ENCODE peak calls at places on chromosome 9, in five cellular contexts. One of them, this sample, is unnamed.
A peak's percentile ranks its signal among the peaks of the same experiment; 100 is the strongest.

GRCh38 chr9:123326662-123327093 is 29.3 kb upstream of the CRB2 start:
- DNase-seq in vagina: no peak
- DNase-seq in foreskin fibroblast: no peak
- DNase-seq in PC-3: no peak
- DNase-seq in IMR-90: no peak
- DNase-seq in this sample: no peak

GRCh38 chr9:132514821-132515220 is 67.6 kb upstream of the BARHL1 start:
- DNase-seq in IMR-90: no peak
- DNase-seq in PC-3: no peak
- DNase-seq in foreskin fibroblast: no peak
- DNase-seq in vagina: no peak
- DNase-seq in this sample: no peak

GRCh38 chr9:110115341-110115820 is 92.6 kb downstream of the C9orf152 start:
- DNase-seq in IMR-90: peak; percentile 84
- DNase-seq in PC-3: no peak
- DNase-seq in foreskin fibroblast: peak; percentile 81
- DNase-seq in vagina: no peak
- DNase-seq in this sample: no peak

GRCh38 chr9:104851521-104851920 is 76.4 kb downstream of the ABCA1 start:
- DNase-seq in foreskin fibroblast: no peak
- DNase-seq in vagina: no peak
- DNase-seq in PC-3: no peak
- DNase-seq in IMR-90: no peak
- DNase-seq in this sample: no peak

GRCh38 chr9:79800578-79800977 is 228.8 kb downstream of the TLE4 start:
- DNase-seq in foreskin fibroblast: peak; percentile 55
- DNase-seq in IMR-90: peak; percentile 24
- DNase-seq in PC-3: no peak
- DNase-seq in vagina: no peak
- DNase-seq in this sample: no peak

GRCh38 chr9:18238254-18238653 is 235.7 kb upstream of the ADAMTSL1 start:
- DNase-seq in IMR-90: peak; percentile 71
- DNase-seq in vagina: no peak
- DNase-seq in foreskin fibroblast: peak; percentile 86
- DNase-seq in PC-3: peak; percentile 86
- DNase-seq in this sample: peak; percentile 86

GRCh38 chr9:738209-738915 is 103.1 kb upstream of the DMRT1 start:
- DNase-seq in foreskin fibroblast: peak; percentile 92
- DNase-seq in IMR-90: peak; percentile 98
- DNase-seq in PC-3: peak; percentile 94
- DNase-seq in vagina: no peak
- DNase-seq in this sample: peak; percentile 94

GRCh38 chr9:110728058-110728457 is 59.5 kb downstream of the MUSK start:
- DNase-seq in IMR-90: no peak
- DNase-seq in vagina: no peak
- DNase-seq in foreskin fibroblast: no peak
- DNase-seq in PC-3: no peak
- DNase-seq in this sample: no peak

GRCh38 chr9:18275313-18275990 is 198.5 kb upstream of the ADAMTSL1 start:
- DNase-seq in vagina: no peak
- DNase-seq in IMR-90: no peak
- DNase-seq in foreskin fibroblast: no peak
- DNase-seq in PC-3: no peak
- DNase-seq in this sample: peak; percentile 60

GRCh38 chr9:130039504-130040147 is 3.4 kb downstream of the FNBP1 start:
- DNase-seq in PC-3: peak; percentile 12
- DNase-seq in foreskin fibroblast: no peak
- DNase-seq in vagina: no peak
- DNase-seq in IMR-90: no peak
- DNase-seq in this sample: no peak

GRCh38 chr9:109383947-109384346 is 63.1 kb upstream of the EPB41L4B start:
- DNase-seq in PC-3: no peak
- DNase-seq in foreskin fibroblast: peak; percentile 22
- DNase-seq in IMR-90: no peak
- DNase-seq in vagina: no peak
- DNase-seq in this sample: no peak

GRCh38 chr9:69193685-69194032 is 19.6 kb downstream of the TJP2 start:
- DNase-seq in vagina: no peak
- DNase-seq in IMR-90: no peak
- DNase-seq in PC-3: peak; percentile 44
- DNase-seq in foreskin fibroblast: no peak
- DNase-seq in this sample: no peak

GRCh38 chr9:137439158-137439714 is 1.9 kb downstream of the ENTPD8 start:
- DNase-seq in vagina: no peak
- DNase-seq in IMR-90: no peak
- DNase-seq in foreskin fibroblast: no peak
- DNase-seq in PC-3: no peak
- DNase-seq in this sample: no peak

GRCh38 chr9:98838155-98838904 is 30.9 kb downstream of the GALNT12 start:
- DNase-seq in foreskin fibroblast: no peak
- DNase-seq in vagina: no peak
- DNase-seq in PC-3: no peak
- DNase-seq in IMR-90: no peak
- DNase-seq in this sample: no peak

GRCh38 chr9:36142510-36143161 is 6.1 kb downstream of the GLIPR2 start:
- DNase-seq in foreskin fibroblast: peak; percentile 25
- DNase-seq in IMR-90: no peak
- DNase-seq in vagina: no peak
- DNase-seq in PC-3: no peak
- DNase-seq in this sample: no peak

GRCh38 chr9:131610231-131610761 is 65.0 kb downstream of the PRRT1B start:
- DNase-seq in PC-3: no peak
- DNase-seq in IMR-90: peak; percentile 87
- DNase-seq in vagina: no peak
- DNase-seq in foreskin fibroblast: peak; percentile 75
- DNase-seq in this sample: no peak

GRCh38 chr9:119649205-119649604 is 280.0 kb upstream of the BRINP1 start:
- DNase-seq in foreskin fibroblast: no peak
- DNase-seq in PC-3: no peak
- DNase-seq in vagina: no peak
- DNase-seq in IMR-90: no peak
- DNase-seq in this sample: no peak

GRCh38 chr9:115680226-115680625 is 473.4 kb upstream of the PAPPA start:
- DNase-seq in IMR-90: peak; percentile 42
- DNase-seq in vagina: no peak
- DNase-seq in PC-3: no peak
- DNase-seq in foreskin fibroblast: no peak
- DNase-seq in this sample: peak; percentile 16

DNA sequence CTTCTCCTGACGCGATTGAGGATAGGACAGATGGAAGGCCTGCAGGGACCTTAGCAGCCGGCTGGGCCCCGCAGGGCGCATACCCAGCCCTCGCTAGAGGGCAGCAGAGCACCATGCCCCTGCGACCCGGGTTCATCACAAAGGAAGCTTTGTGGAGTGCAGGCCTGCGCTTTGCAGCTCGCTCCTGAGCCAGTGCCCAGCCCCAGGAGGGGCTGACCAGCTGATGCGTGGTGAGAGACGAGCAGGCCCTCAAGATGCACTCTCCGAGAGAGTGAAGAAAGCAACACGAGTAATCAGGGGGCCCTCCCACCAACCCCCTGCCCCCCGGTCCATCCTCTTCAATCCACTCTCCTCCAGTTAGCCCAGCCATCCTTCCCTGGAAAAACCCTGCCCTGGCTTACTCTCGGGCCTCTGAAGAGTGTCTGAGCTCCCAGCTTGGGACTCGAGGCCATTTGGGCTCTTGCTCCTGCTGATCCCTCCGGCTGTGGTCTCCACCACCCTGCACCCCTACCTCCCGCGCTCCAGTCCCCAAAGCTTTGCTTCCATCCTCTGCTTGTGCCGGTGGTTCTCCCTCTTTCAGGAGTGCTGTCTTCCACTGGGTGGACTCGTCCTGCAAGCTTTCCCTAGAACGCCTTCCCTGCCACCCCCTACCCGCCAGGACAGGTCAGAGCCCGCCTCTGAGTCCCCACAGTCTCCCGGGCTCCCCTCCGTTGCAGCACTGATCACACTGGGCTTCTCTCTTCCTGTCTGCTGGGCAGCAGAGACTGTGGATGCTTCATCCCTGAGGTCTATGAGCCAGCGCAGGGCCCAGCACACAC is 9.1 kb upstream of the KIF12 start:
- DNase-seq in PC-3: peak; percentile 77
- DNase-seq in foreskin fibroblast: peak; percentile 90
- DNase-seq in IMR-90: peak; percentile 77
- DNase-seq in vagina: no peak
- DNase-seq in this sample: peak; percentile 82
- TF ChIP-seq CTCF in PC-3: peak; percentile 86
- TF ChIP-seq CTCF in foreskin fibroblast: peak; percentile 99
- TF ChIP-seq CTCF in IMR-90: peak; percentile 99
- TF ChIP-seq CTCF in vagina: peak; percentile 62
- TF ChIP-seq CTCF in this sample: peak; percentile 97

GRCh38 chr9:33750839-33751339 is 44.5 kb upstream of the PRSS3 start:
- DNase-seq in IMR-90: no peak
- DNase-seq in vagina: no peak
- DNase-seq in foreskin fibroblast: peak; percentile 42
- DNase-seq in PC-3: no peak
- DNase-seq in this sample: no peak

GRCh38 chr9:33750307-33750838 is 45.0 kb upstream of the PRSS3 start:
- DNase-seq in vagina: no peak
- DNase-seq in IMR-90: peak; percentile 15
- DNase-seq in foreskin fibroblast: peak; percentile 70
- DNase-seq in PC-3: peak; percentile 42
- DNase-seq in this sample: peak; percentile 30

GRCh38 chr9:33748633-33749304 is 46.6 kb upstream of the PRSS3 start:
- DNase-seq in foreskin fibroblast: no peak
- DNase-seq in PC-3: no peak
- DNase-seq in vagina: no peak
- DNase-seq in IMR-90: no peak
- DNase-seq in this sample: no peak

GRCh38 chr9:33751536-33752129 is 43.7 kb upstream of the PRSS3 start:
- DNase-seq in PC-3: peak; percentile 30
- DNase-seq in IMR-90: no peak
- DNase-seq in vagina: no peak
- DNase-seq in foreskin fibroblast: no peak
- DNase-seq in this sample: no peak

DNA sequence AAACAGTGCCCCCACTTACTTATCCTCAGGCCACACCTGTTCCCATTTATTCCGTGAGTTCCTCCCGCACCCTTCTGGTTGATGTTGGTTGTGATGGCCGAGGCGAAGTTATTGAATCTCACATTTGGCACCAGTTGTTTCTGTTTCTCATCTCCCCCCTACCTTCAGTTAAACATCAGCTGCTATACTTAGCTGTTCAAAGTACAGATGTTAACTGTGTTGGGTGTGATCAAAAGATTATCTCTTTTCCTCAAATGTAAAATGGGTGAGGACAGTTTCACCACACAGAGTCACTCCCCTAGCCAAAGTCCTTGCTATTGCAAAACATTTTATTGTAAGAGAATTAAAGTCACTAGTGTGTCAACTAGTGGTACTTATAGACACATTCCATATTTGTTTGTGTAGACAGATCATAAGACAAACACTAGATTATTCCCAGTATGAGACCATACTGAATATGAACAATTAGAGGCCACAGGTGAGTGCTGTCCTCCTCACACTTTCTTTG is 43.2 kb upstream of the PRSS3 start:
- DNase-seq in PC-3: peak; percentile 65
- DNase-seq in vagina: no peak
- DNase-seq in foreskin fibroblast: no peak
- DNase-seq in IMR-90: no peak
- DNase-seq in this sample: no peak
- H3K4me3 ChIP-seq in PC-3: peak overlapping the region; percentile 70
- H3K4me3 ChIP-seq in vagina: no peak overlapping the region
- H3K4me3 ChIP-seq in foreskin fibroblast: no peak overlapping the region
- H3K4me3 ChIP-seq in IMR-90: no peak overlapping the region
- H3K4me3 ChIP-seq in this sample: peak overlapping the region; percentile 4

DNA sequence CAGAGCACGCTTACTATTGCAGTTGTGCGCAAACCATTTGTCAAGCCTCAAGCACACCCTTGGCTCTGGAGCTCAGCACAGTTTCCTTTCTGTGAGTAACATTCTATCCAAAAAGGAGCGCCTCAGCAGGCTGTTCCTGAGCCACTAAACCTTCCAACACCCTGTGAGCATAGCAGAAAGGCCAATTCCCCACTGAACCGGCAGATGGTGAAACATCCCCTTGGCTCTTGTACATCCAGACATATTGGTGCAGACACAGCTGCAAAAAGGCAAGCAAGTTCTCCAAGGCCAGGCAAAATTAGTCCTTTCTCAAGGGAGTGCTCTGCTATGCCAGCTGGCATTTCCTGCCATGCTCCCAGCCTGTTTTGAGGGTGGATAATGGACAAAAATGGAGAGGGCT is 44.1 kb upstream of the CEMIP2 start:
- DNase-seq in vagina: no peak
- DNase-seq in IMR-90: peak; percentile 12
- DNase-seq in foreskin fibroblast: peak; percentile 8
- DNase-seq in PC-3: no peak
- DNase-seq in this sample: no peak
- TF ChIP-seq CTCF in vagina: no peak
- TF ChIP-seq CTCF in IMR-90: peak; percentile 2
- TF ChIP-seq CTCF in foreskin fibroblast: peak; percentile 24
- TF ChIP-seq CTCF in PC-3: no peak
- TF ChIP-seq CTCF in this sample: no peak

GRCh38 chr9:92962846-92963245 is 15.5 kb downstream of the FGD3 start:
- DNase-seq in PC-3: no peak
- DNase-seq in foreskin fibroblast: no peak
- DNase-seq in vagina: no peak
- DNase-seq in IMR-90: no peak
- DNase-seq in this sample: no peak
- H3K4me3 ChIP-seq in PC-3: no peak overlapping the region
- H3K4me3 ChIP-seq in foreskin fibroblast: no peak overlapping the region
- H3K4me3 ChIP-seq in vagina: no peak overlapping the region
- H3K4me3 ChIP-seq in IMR-90: no peak overlapping the region
- H3K4me3 ChIP-seq in this sample: no peak overlapping the region

DNA sequence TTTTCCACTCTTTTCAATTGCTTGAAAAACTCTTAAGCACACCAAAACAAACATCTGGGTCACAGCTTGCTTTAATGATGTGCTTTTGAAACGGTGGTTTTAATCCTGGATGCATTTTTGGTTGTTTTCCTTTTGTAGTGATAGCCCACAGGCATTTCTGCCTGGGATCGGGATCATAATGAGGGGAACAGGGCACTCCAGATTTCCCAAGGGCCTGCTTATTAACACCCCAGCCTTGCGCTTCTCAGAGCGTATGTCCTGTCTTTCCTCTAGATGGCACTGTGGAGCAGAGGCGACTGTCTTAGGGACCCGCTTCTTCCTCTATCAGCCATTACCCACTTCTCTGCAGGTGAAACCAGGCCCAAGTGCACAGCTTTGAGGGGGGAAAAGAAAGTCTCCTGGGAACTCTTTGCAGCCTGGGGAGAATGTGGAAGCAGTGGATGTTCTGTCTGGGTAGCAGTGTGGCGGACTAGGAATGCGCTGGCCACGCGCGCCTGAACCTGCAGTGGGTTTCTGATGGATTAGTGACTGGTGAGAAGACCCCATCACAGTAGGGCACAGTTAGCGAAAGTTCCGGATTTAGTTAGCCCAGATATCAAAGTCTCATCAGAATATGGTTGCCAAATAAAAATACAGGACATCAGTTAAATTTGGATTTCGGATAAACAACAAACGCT is 190.1 kb downstream of the GNA14 start:
- DNase-seq in PC-3: peak; percentile 71
- DNase-seq in foreskin fibroblast: peak; percentile 87
- DNase-seq in IMR-90: peak; percentile 60
- DNase-seq in vagina: no peak
- DNase-seq in this sample: peak; percentile 77
- TF ChIP-seq CTCF in PC-3: peak; percentile 82
- TF ChIP-seq CTCF in foreskin fibroblast: peak; percentile 94
- TF ChIP-seq CTCF in IMR-90: peak; percentile 68
- TF ChIP-seq CTCF in vagina: peak; percentile 66
- TF ChIP-seq CTCF in this sample: peak; percentile 98

This sample was measured in epithelial cell of esophagus.